ENCODE peak calls at places on chromosomes 1 and 21, in ten cellular contexts. Q is AG20443; Y is NCI-H1436; C is NCI-H774; G is astrocyte of the spinal cord; K is heart right ventricle; H is naive thymus-derived CD8-positive, alpha-beta T cell; L is activated T-cell treated with anti-CD3 and anti-CD28 coated beads for 1 hour; X is sciatic nerve; P is activated CD4-positive, CD25-positive, alpha-beta regulatory T cell. F is an unnamed sample.

GRCh38 chr1:100543640-100544039 is 5.7 kb downstream of the GPR88 start:
- DNase-seq in Q (no peak), Y (no peak), C (no peak), G (no peak), K (no peak), H (no peak), L (no peak), X (no peak), P (no peak), F (no peak)

GRCh38 chr1:222634180-222635013 is 16.5 kb downstream of the MIA3 start:
- DNase-seq in Q (peak), Y (peak), C (peak), G (peak), K (peak), H (peak), L (peak), X (peak), P (peak), F (no peak)

GRCh38 chr1:212609701-212610574 is 1.4 kb downstream of the ATF3 start:
- DNase-seq in Q (no peak), Y (no peak), C (no peak), G (no peak), K (no peak), H (no peak), L (no peak), X (no peak), P (no peak), F (no peak)

GRCh38 chr1:12087797-12088314 is 24.8 kb downstream of the TNFRSF8 start:
- DNase-seq in Q (no peak), Y (no peak), C (no peak), G (no peak), K (no peak), H (no peak), L (no peak), X (no peak), P (no peak), F (no peak)

GRCh38 chr1:183812686-183813569 is 8.0 kb downstream of the RGL1 start:
- DNase-seq in Q (peak), Y (no peak), C (no peak), G (peak), K (no peak), H (no peak), L (no peak), X (no peak), P (no peak), F (no peak)

GRCh38 chr1:164780863-164781262 is 221.9 kb downstream of the PBX1 start:
- DNase-seq in Q (peak), Y (no peak), C (no peak), G (peak), K (peak), H (no peak), L (no peak), X (no peak), P (no peak), F (no peak)

GRCh38 chr1:183032122-183032921 is 9.1 kb downstream of the LAMC1 start:
- DNase-seq in Q (no peak), Y (no peak), C (no peak), G (peak), K (no peak), H (no peak), L (no peak), X (no peak), P (no peak), F (no peak)

GRCh38 chr1:39499668-39500067 is 8.2 kb downstream of the BMP8A start:
- DNase-seq in Q (no peak), Y (no peak), C (no peak), G (no peak), K (peak), H (no peak), L (no peak), X (no peak), P (no peak), F (no peak)

GRCh38 chr1:246004281-246004680 is 502.8 kb downstream of the SMYD3 start:
- DNase-seq in Q (no peak), Y (no peak), C (no peak), G (peak), K (no peak), H (no peak), L (no peak), X (no peak), P (no peak), F (no peak)

GRCh38 chr1:56409112-56409691 is 170.2 kb downstream of the PLPP3 start:
- DNase-seq in Q (no peak), Y (peak), C (no peak), G (no peak), K (no peak), H (no peak), L (no peak), X (no peak), P (no peak), F (no peak)

GRCh38 chr1:29453502-29454240 is 217.3 kb downstream of the PTPRU start:
- DNase-seq in Q (peak), Y (peak), C (no peak), G (peak), K (no peak), H (no peak), L (no peak), X (peak), P (no peak), F (no peak)

GRCh38 chr21:44456915-44457736 is 1.8 kb downstream of the LRRC3 start:
- DNase-seq in Q (no peak), Y (no peak), C (no peak), G (no peak), K (no peak), H (no peak), L (no peak), X (no peak), P (no peak), F (no peak)

GRCh38 chr1:117630423-117630998 is 24.7 kb downstream of the TENT5C start:
- DNase-seq in Q (no peak), Y (no peak), C (no peak), G (no peak), K (peak), H (no peak), L (no peak), X (no peak), P (no peak), F (peak)

GRCh38 chr1:6009120-6010040 is 17.2 kb upstream of the NPHP4 start:
- DNase-seq in Q (no peak), Y (no peak), C (no peak), G (no peak), K (no peak), H (no peak), L (no peak), X (no peak), P (no peak), F (no peak)

GRCh38 chr1:156496211-156496761 is 4.3 kb downstream of the MEF2D start:
- DNase-seq in Q (no peak), Y (no peak), C (no peak), G (peak), K (no peak), H (no peak), L (no peak), X (peak), P (no peak), F (no peak)

GRCh38 chr1:23902611-23903278 is 10.4 kb downstream of the CNR2 start:
- DNase-seq in Q (peak), Y (no peak), C (no peak), G (no peak), K (no peak), H (no peak), L (no peak), X (no peak), P (no peak), F (no peak)

GRCh38 chr1:22876359-22877111 is 96.1 kb downstream of the LACTBL1 start:
- DNase-seq in Q (peak), Y (no peak), C (no peak), G (peak), K (no peak), H (no peak), L (no peak), X (no peak), P (no peak), F (no peak)

GRCh38 chr1:236514703-236515442 is 8.9 kb upstream of the LGALS8 start:
- DNase-seq in Q (no peak), Y (peak), C (peak), G (no peak), K (no peak), H (no peak), L (no peak), X (no peak), P (no peak), F (no peak)

GRCh38 chr1:10152709-10153284 is 57.6 kb upstream of the KIF1B start:
- DNase-seq in Q (peak), Y (peak), C (no peak), G (peak), K (peak), H (no peak), L (no peak), X (peak), P (no peak), F (no peak)

GRCh38 chr1:170150921-170151320 is 5.2 kb downstream of the NTMT2 start:
- DNase-seq in Q (no peak), Y (no peak), C (no peak), G (no peak), K (no peak), H (no peak), L (no peak), X (no peak), P (no peak), F (no peak)

GRCh38 chr1:1298861-1299685 is 8.7 kb downstream of the ACAP3 start:
- DNase-seq in Q (no peak), Y (no peak), C (no peak), G (no peak), K (no peak), H (no peak), L (no peak), X (no peak), P (no peak), F (no peak)

GRCh38 chr1:9289090-9289534 is 3.6 kb upstream of the SPSB1 start:
- DNase-seq in Q (peak), Y (peak), C (no peak), G (peak), K (peak), H (peak), L (peak), X (peak), P (peak), F (no peak)

GRCh38 chr21:38712076-38712475 is 93.7 kb upstream of the ETS2 start:
- DNase-seq in Q (peak), Y (peak), C (peak), G (peak), K (peak), H (no peak), L (no peak), X (no peak), P (no peak), F (no peak)

GRCh38 chr1:23594149-23594917 is 35.0 kb upstream of the ID3 start:
- DNase-seq in Q (no peak), Y (no peak), C (no peak), G (no peak), K (no peak), H (no peak), L (no peak), X (no peak), P (no peak), F (no peak)

GRCh38 chr1:41874903-41875411 is 43.8 kb downstream of the HIVEP3 start:
- DNase-seq in Q (no peak), Y (no peak), C (no peak), G (no peak), K (peak), H (no peak), L (no peak), X (no peak), P (no peak), F (no peak)

GRCh38 chr1:91545506-91546300 is 45.1 kb downstream of the CDC7 start:
- DNase-seq in Q (no peak), Y (no peak), C (no peak), G (no peak), K (no peak), H (no peak), L (no peak), X (no peak), P (no peak), F (no peak)

GRCh38 chr1:75668813-75669212 is 55.7 kb upstream of the ACADM start:
- DNase-seq in Q (no peak), Y (no peak), C (no peak), G (no peak), K (no peak), H (no peak), L (no peak), X (no peak), P (no peak), F (no peak)

GRCh38 chr1:21628798-21629393 is 40.3 kb downstream of the RAP1GAP start:
- DNase-seq in Q (no peak), Y (no peak), C (no peak), G (no peak), K (no peak), H (no peak), L (no peak), X (no peak), P (no peak), F (no peak)

GRCh38 chr1:15742339-15742801 is at the start of gene TMEM82:
- DNase-seq in Q (no peak), Y (no peak), C (no peak), G (no peak), K (no peak), H (no peak), L (no peak), X (no peak), P (no peak), F (no peak)

GRCh38 chr1:35136780-35137179 is 56.2 kb downstream of the SFPQ start:
- DNase-seq in Q (no peak), Y (no peak), C (no peak), G (no peak), K (no peak), H (no peak), L (no peak), X (no peak), P (no peak), F (no peak)

GRCh38 chr1:5388622-5389021 is 603.6 kb downstream of the NPHP4 start:
- DNase-seq in Q (no peak), Y (no peak), C (no peak), G (no peak), K (no peak), H (no peak), L (no peak), X (no peak), P (no peak), F (no peak)

F was measured in mesenteric fat pad.